ENCODE peak calls at places on chromosomes 3 and 15, in six cellular contexts. D is ovary, O is sigmoid colon, N is right atrium auricular region, E is left ventricle myocardium inferior, G is GM23338. K is an unnamed sample. For H3K4me1, the result is how much of the 10 kb centered on the place peaks cover.

GRCh38 chr15:70376929-70377691 is 279.4 kb upstream of the TLE3 start:
- DNase-seq in O (peak), N (peak), D (peak), G (peak), E (peak), K (peak)

GRCh38 chr3:152961323-152961722 is 126.4 kb downstream of the P2RY1 start:
- DNase-seq in N (no peak), G (peak), E (no peak), D (no peak), O (no peak), K (no peak)

GRCh38 chr3:126895178-126896066 is 87.5 kb upstream of the PLXNA1 start:
- DNase-seq in D (peak), E (no peak), G (no peak), N (peak), O (no peak), K (no peak)

GRCh38 chr3:55013145-55013544 is 85.3 kb upstream of the LRTM1 start:
- DNase-seq in N (no peak), O (no peak), E (no peak), D (no peak), G (peak), K (no peak)

GRCh38 chr15:98866503-98866902 is 141.1 kb downstream of the PGPEP1L start:
- DNase-seq in N (no peak), E (no peak), O (no peak), D (peak), G (peak), K (no peak)

GRCh38 chr3:42123012-42123581 is 31.9 kb downstream of the TRAK1 start:
- DNase-seq in N (no peak), O (peak), E (no peak), G (no peak), D (no peak), K (no peak)

GRCh38 chr15:79812536-79812935 is 84.3 kb downstream of the MTHFS start:
- DNase-seq in G (no peak), N (no peak), O (no peak), E (no peak), D (no peak), K (no peak)

GRCh38 chr3:171615742-171616141 is 155.5 kb upstream of the TNIK start:
- DNase-seq in O (no peak), E (no peak), D (no peak), N (no peak), G (no peak), K (no peak)

GRCh38 chr15:68775671-68776476 is 44.8 kb downstream of the ANP32A start:
- DNase-seq in G (no peak), E (peak), O (peak), N (peak), D (peak), K (peak)

GRCh38 chr15:68730491-68731317 is 90.0 kb downstream of the ANP32A start:
- DNase-seq in G (peak), E (peak), D (peak), N (no peak), O (peak), K (no peak)

GRCh38 chr3:98809561-98809960 is 46.4 kb downstream of the ST3GAL6 start:
- DNase-seq in D (no peak), G (no peak), E (no peak), O (no peak), N (no peak), K (no peak)

GRCh38 chr15:29889545-29890329 is 67.5 kb upstream of the TJP1 start:
- DNase-seq in D (no peak), E (no peak), O (no peak), G (peak), N (no peak), K (no peak)

GRCh38 chr15:101501703-101502373 is 12.3 kb upstream of the PCSK6 start:
- DNase-seq in G (peak), D (peak), E (no peak), N (peak), O (no peak), K (peak)

GRCh38 chr15:85589873-85590272 is 204.9 kb downstream of the KLHL25 start:
- DNase-seq in G (no peak), D (no peak), O (no peak), E (no peak), N (no peak), K (no peak)

GRCh38 chr3:152405915-152406802 is 137.4 kb downstream of the MBNL1 start:
- DNase-seq in E (no peak), G (no peak), N (no peak), D (no peak), O (no peak), K (no peak)

GRCh38 chr3:187044206-187044605 is 95.1 kb downstream of the RPL39L start:
- DNase-seq in N (no peak), E (peak), O (no peak), D (no peak), G (no peak), K (no peak)

GRCh38 chr3:147359177-147360062 is 46.9 kb downstream of the ZIC4 start:
- DNase-seq in D (no peak), O (no peak), N (no peak), G (peak), E (no peak), K (no peak)

GRCh38 chr3:10977864-10978510 is 14.6 kb upstream of the SLC6A1 start:
- DNase-seq in E (no peak), N (no peak), D (no peak), G (peak), O (no peak), K (no peak)

GRCh38 chr15:77282333-77282732 is 137.6 kb downstream of the PEAK1 start:
- DNase-seq in N (no peak), O (peak), D (peak), G (peak), E (no peak), K (no peak)

GRCh38 chr3:56131976-56132590 is 336.2 kb downstream of the ERC2 start:
- DNase-seq in O (peak), D (no peak), G (peak), N (no peak), E (no peak), K (peak)

GRCh38 chr3:66442254-66443249 is 58.3 kb downstream of the LRIG1 start:
- DNase-seq in N (peak), O (peak), G (peak), E (peak), D (peak), K (peak)

GRCh38 chr15:40418126-40418525 is 12.5 kb downstream of the IVD start:
- DNase-seq in E (no peak), N (no peak), D (no peak), O (no peak), G (no peak), K (no peak)

GRCh38 chr15:31296304-31297220 is 30.1 kb upstream of the KLF13 start:
- DNase-seq in O (peak), D (no peak), E (no peak), N (peak), G (no peak), K (no peak)

GRCh38 chr3:123618768-123619484 is 34.1 kb upstream of the HACD2 start:
- DNase-seq in D (peak), E (peak), G (no peak), O (peak), N (peak), K (peak)

GRCh38 chr15:88744548-88745020 is 58.7 kb upstream of the ACAN start:
- DNase-seq in D (no peak), O (no peak), E (no peak), N (no peak), G (peak), K (no peak)

GRCh38 chr15:73685981-73686380 is 1.8 kb downstream of the CD276 start:
- DNase-seq in N (no peak), E (no peak), D (no peak), O (no peak), G (no peak), K (no peak)
- H3K4me1 ChIP-seq in N (under half), E (half or more), D (under half), O (half or more), G (under half), K (under half)

DNA sequence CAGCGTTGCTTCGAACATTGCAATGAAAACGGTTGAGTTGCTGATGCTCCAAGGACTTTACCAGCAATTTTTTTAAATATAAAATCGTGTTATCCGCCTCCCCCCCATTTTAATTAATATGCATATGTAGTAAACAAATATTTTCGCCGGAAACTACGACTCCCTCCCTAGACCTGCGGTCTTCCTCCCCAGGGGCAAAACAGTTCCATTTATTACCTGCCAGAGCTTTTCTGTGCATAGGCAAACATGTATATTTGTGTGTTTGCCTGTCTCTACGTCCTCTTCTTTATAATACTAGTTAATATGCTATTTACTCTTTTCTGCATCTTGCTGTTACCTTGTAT is 593 bp upstream of the RSL24D1 start:
- DNase-seq in G (peak), D (no peak), E (no peak), O (no peak), N (no peak), K (no peak)
- H3K4me3 ChIP-seq in G (peak), D (peak), E (peak), O (peak), N (peak), K (peak)

DNA sequence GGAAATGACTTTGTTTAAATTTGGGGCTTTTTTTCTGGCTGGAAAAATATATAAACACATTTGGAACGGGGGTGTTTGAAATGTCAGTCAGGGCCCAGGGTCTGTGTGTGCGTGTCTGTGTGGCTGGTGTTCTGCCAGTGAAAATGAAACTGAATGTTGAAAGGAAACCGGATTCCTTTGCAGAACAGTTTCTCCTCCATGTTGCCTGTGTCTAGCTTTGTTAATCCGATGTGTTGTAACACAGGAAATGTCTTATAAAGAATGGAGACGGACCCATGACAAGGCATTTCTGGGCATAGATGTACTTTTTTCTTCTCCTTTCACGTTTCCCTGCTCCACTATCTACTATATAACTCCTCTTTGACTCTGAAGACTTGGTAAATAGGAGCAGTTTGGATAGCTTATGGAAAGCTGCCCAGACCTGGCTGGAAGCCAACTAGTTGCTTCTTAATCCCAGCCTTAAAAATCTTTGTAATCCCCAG is 2.8 kb downstream of the SQOR start:
- DNase-seq in N (no peak), E (peak), D (peak), O (peak), G (no peak), K (peak)
- H3K4me1 ChIP-seq in N (under half), E (half or more), D (under half), O (half or more), G (under half), K (half or more)

GRCh38 chr15:96340611-96341464 is 10.3 kb downstream of the NR2F2 start:
- DNase-seq in O (peak), N (peak), D (peak), G (peak), E (peak), K (peak)
- H3K4me3 ChIP-seq in O (peak), N (peak), D (peak), G (peak), E (peak), K (peak)

K was measured in psoas muscle.